ENCODE peak calls at places on chromosome 18, in four cellular contexts. One of them, this sample, is unnamed.

GRCh38 chr18:40917096-40917495 is 1037.9 kb upstream of the PIK3C3 start:
- DNase-seq in A549: peak; percentile 2
- DNase-seq in astrocyte of the spinal cord: peak; percentile 20
- DNase-seq in AG04450: no peak
- DNase-seq in this sample: peak; percentile 30

GRCh38 chr18:46408334-46408987 is 248.6 kb downstream of the LOXHD1 start:
- DNase-seq in astrocyte of the spinal cord: no peak
- DNase-seq in AG04450: no peak
- DNase-seq in A549: peak; percentile 20
- DNase-seq in this sample: no peak

GRCh38 chr18:44143054-44143453 is 537.6 kb upstream of the SETBP1 start:
- DNase-seq in A549: no peak
- DNase-seq in AG04450: no peak
- DNase-seq in astrocyte of the spinal cord: no peak
- DNase-seq in this sample: no peak

GRCh38 chr18:13639196-13639595 is 87.2 kb downstream of the FAM210A start:
- DNase-seq in AG04450: no peak
- DNase-seq in A549: no peak
- DNase-seq in astrocyte of the spinal cord: no peak
- DNase-seq in this sample: no peak

GRCh38 chr18:9488535-9488934 is 13.2 kb downstream of the RALBP1 start:
- DNase-seq in AG04450: no peak
- DNase-seq in A549: no peak
- DNase-seq in astrocyte of the spinal cord: no peak
- DNase-seq in this sample: no peak

GRCh38 chr18:55455938-55456337 is 132.1 kb downstream of the TCF4 start:
- DNase-seq in A549: no peak
- DNase-seq in astrocyte of the spinal cord: peak; percentile 40
- DNase-seq in AG04450: no peak
- DNase-seq in this sample: peak; percentile 26

GRCh38 chr18:28208712-28209265 is 31.9 kb upstream of the CDH2 start:
- DNase-seq in A549: no peak
- DNase-seq in astrocyte of the spinal cord: no peak
- DNase-seq in AG04450: no peak
- DNase-seq in this sample: no peak

GRCh38 chr18:21262979-21263378 is 20.9 kb downstream of the GREB1L start:
- DNase-seq in AG04450: no peak
- DNase-seq in A549: no peak
- DNase-seq in astrocyte of the spinal cord: no peak
- DNase-seq in this sample: no peak

GRCh38 chr18:5851998-5852397 is 43.3 kb downstream of the TMEM200C start:
- DNase-seq in astrocyte of the spinal cord: no peak
- DNase-seq in A549: no peak
- DNase-seq in AG04450: no peak
- DNase-seq in this sample: no peak

GRCh38 chr18:46916551-46917107 is 678 bp downstream of the PIAS2 start:
- DNase-seq in A549: peak; percentile 14
- DNase-seq in AG04450: no peak
- DNase-seq in astrocyte of the spinal cord: peak; percentile 37
- DNase-seq in this sample: no peak

GRCh38 chr18:43486462-43486861 is 209.2 kb upstream of the SYT4 start:
- DNase-seq in A549: peak; percentile 44
- DNase-seq in AG04450: no peak
- DNase-seq in astrocyte of the spinal cord: no peak
- DNase-seq in this sample: no peak

GRCh38 chr18:11500153-11501122 is 109.0 kb upstream of the SLC35G4 start:
- DNase-seq in astrocyte of the spinal cord: peak; percentile 98
- DNase-seq in A549: peak; percentile 90
- DNase-seq in AG04450: peak; percentile 91
- DNase-seq in this sample: peak; percentile 92

GRCh38 chr18:35971661-35972196 is 750 bp upstream of the RMP24 start:
- DNase-seq in AG04450: no peak
- DNase-seq in A549: no peak
- DNase-seq in astrocyte of the spinal cord: no peak
- DNase-seq in this sample: no peak

GRCh38 chr18:27040796-27041195 is 144.3 kb downstream of the CHST9 start:
- DNase-seq in astrocyte of the spinal cord: no peak
- DNase-seq in AG04450: no peak
- DNase-seq in A549: no peak
- DNase-seq in this sample: no peak

GRCh38 chr18:5546660-5547059 is 2.9 kb upstream of the EPB41L3 start:
- DNase-seq in A549: peak; percentile 17
- DNase-seq in AG04450: peak; percentile 23
- DNase-seq in astrocyte of the spinal cord: peak; percentile 72
- DNase-seq in this sample: peak; percentile 54

GRCh38 chr18:25233582-25234362 is 118.2 kb downstream of the ZNF521 start:
- DNase-seq in A549: no peak
- DNase-seq in astrocyte of the spinal cord: peak; percentile 65
- DNase-seq in AG04450: no peak
- DNase-seq in this sample: no peak

GRCh38 chr18:37235583-37235982 is 330.0 kb downstream of the CELF4 start:
- DNase-seq in astrocyte of the spinal cord: no peak
- DNase-seq in AG04450: no peak
- DNase-seq in A549: no peak
- DNase-seq in this sample: no peak

GRCh38 chr18:35624140-35624539 is 42.6 kb downstream of the GALNT1 start:
- DNase-seq in astrocyte of the spinal cord: no peak
- DNase-seq in AG04450: no peak
- DNase-seq in A549: no peak
- DNase-seq in this sample: no peak

GRCh38 chr18:44546954-44547353 is 133.7 kb upstream of the SETBP1 start:
- DNase-seq in AG04450: no peak
- DNase-seq in A549: no peak
- DNase-seq in astrocyte of the spinal cord: no peak
- DNase-seq in this sample: no peak

DNA sequence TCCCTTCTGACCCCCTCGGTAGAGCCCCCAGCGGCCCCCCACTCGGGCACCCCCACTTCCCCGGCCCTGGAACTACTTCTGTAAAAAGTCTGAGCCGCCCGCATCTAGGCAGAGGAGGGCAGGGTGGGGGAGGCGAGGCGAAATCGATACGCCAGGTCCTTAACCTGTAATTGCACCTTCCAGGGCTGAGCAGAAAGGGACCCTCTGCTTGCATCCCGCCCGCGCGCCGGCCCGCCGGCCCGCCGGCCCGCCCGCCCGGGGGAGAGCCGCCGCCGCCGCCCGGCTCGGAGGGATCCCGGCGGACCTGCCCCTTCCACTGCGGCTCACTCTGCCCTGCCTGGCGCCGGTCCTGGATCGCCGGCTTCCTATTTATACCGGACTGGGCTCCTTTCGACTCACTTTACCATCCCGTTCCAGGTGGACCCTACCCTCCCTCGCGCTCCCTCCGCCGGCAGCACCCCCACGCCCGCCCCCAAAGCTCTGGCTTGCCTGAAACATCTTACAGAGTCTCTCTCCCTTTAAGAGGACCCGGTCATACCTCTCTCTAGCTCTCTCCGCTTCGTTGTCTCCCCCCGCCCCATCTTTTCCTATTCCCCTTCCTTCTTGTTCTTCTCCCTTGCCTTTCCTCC is 838 bp downstream of the KLHL14 start:
- DNase-seq in AG04450: no peak
- DNase-seq in astrocyte of the spinal cord: no peak
- DNase-seq in A549: no peak
- DNase-seq in this sample: no peak
- H3K4me3 ChIP-seq in AG04450: no peak overlapping the region
- H3K4me3 ChIP-seq in astrocyte of the spinal cord: peak overlapping the region; percentile 46
- H3K4me3 ChIP-seq in A549: peak overlapping the region; percentile 36
- H3K4me3 ChIP-seq in this sample: peak overlapping the region; percentile 43

DNA sequence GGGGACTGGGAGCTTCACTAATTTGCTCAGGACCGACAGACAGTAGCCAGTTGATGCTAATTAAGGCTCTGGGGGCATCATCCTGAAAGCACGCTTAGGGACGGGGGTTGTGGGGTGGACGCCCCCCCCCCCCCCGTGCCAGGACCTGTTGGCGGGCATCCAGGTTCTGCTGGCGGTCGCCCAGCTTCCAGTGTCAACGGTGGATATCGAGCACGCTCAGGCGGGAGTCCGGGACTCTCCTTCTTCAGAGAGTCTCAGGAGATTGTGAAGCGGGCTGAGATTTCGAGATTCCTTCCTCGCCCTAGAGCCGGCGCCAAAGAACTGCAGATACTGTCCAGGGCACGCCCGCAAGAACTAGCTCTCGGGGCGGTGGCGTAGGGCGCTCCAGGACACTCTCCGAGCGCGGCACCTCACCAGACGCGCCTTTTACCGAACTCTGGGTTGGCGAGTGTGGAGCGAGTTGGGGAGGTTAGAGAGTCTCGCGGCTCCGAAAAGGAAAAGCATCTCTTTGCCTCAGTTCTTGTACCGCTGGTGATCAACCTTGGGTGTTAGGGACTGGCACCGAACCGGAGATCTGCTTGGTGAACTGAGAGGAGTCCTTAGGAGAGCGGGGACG is 5.6 kb downstream of the RAX start:
- DNase-seq in astrocyte of the spinal cord: no peak
- DNase-seq in A549: peak; percentile 22
- DNase-seq in AG04450: no peak
- DNase-seq in this sample: no peak
- H3K4me3 ChIP-seq in astrocyte of the spinal cord: no peak overlapping the region
- H3K4me3 ChIP-seq in A549: no peak overlapping the region
- H3K4me3 ChIP-seq in AG04450: no peak overlapping the region
- H3K4me3 ChIP-seq in this sample: no peak overlapping the region

GRCh38 chr18:902179-902718 is 2.4 kb upstream of the ADCYAP1 start:
- DNase-seq in astrocyte of the spinal cord: no peak
- DNase-seq in A549: no peak
- DNase-seq in AG04450: no peak
- DNase-seq in this sample: no peak

GRCh38 chr18:905948-906415 is 1.3 kb downstream of the ADCYAP1 start:
- DNase-seq in astrocyte of the spinal cord: no peak
- DNase-seq in AG04450: no peak
- DNase-seq in A549: no peak
- DNase-seq in this sample: no peak

GRCh38 chr18:903703-904102 is 968 bp upstream of the ADCYAP1 start:
- DNase-seq in astrocyte of the spinal cord: peak; percentile 57
- DNase-seq in AG04450: peak; percentile 0
- DNase-seq in A549: peak; percentile 24
- DNase-seq in this sample: no peak

GRCh38 chr18:905307-905947 is 756 bp downstream of the ADCYAP1 start:
- DNase-seq in A549: no peak
- DNase-seq in AG04450: no peak
- DNase-seq in astrocyte of the spinal cord: no peak
- DNase-seq in this sample: no peak

DNA sequence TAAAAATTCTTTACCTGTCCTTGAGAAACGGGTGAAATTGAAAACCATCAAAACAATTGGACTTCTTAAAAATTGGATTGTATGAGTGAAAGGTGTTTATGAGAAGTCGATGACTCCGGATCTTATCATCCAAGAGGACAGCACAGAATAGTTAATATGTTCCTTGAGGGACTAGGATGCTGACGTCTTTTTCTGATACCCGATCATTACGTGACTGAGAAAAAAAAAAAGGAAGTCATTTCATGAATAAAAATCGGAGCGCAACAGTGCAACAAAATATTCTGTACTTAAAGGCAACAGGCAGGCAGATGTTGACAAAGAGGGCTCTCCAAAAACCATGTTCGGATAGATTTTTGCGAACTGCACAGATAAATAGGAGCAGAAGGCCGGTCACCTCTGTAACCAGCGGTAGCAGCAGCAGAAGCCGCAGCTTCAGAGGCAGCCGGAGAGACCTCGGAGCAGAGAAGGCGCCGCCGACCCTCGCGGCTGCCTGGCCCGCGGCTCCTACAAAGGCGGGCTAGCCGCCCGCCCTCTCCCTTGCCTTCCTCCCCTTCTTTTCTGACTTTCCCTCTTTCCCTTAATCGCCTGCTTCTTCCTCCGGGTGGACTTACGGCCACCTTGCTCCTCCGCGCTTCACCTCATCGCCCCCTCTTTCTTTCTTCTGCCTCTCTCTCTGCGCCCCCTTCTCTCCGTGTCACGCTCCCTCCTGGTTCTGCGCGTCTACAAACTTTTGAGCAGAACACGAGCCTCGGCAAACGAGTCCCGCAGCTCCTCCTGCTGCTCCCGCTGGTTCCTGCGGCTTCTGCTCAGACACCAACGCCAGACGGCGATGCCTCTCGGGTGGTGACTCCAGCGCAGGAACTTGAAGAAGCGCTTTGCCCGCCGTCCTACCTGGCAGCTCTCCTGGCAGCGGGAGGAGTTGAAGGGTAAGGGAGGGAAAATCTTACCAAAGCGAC is at the start of gene ADCYAP1:
- DNase-seq in A549: peak; percentile 26
- DNase-seq in astrocyte of the spinal cord: no peak
- DNase-seq in AG04450: no peak
- DNase-seq in this sample: no peak
- H3K4me3 ChIP-seq in A549: no peak within 1 kb of the TSS
- H3K4me3 ChIP-seq in astrocyte of the spinal cord: no peak within 1 kb of the TSS
- H3K4me3 ChIP-seq in AG04450: no peak within 1 kb of the TSS
- H3K4me3 ChIP-seq in this sample: no peak within 1 kb of the TSS

GRCh38 chr18:61334491-61334850 is 1.2 kb downstream of the CDH20 start:
- DNase-seq in AG04450: no peak
- DNase-seq in A549: no peak
- DNase-seq in astrocyte of the spinal cord: no peak
- DNase-seq in this sample: no peak
- H3K4me3 ChIP-seq in AG04450: no peak overlapping the region
- H3K4me3 ChIP-seq in A549: no peak overlapping the region
- H3K4me3 ChIP-seq in astrocyte of the spinal cord: peak overlapping the region; percentile 43
- H3K4me3 ChIP-seq in this sample: peak overlapping the region; percentile 56

GRCh38 chr18:75916641-75916982 is 489.1 kb upstream of the SMIM21 start:
- DNase-seq in astrocyte of the spinal cord: no peak
- DNase-seq in AG04450: no peak
- DNase-seq in A549: no peak
- DNase-seq in this sample: no peak
- H3K4me3 ChIP-seq in astrocyte of the spinal cord: peak overlapping the region; percentile 34
- H3K4me3 ChIP-seq in AG04450: no peak overlapping the region
- H3K4me3 ChIP-seq in A549: no peak overlapping the region
- H3K4me3 ChIP-seq in this sample: peak overlapping the region; percentile 42

DNA sequence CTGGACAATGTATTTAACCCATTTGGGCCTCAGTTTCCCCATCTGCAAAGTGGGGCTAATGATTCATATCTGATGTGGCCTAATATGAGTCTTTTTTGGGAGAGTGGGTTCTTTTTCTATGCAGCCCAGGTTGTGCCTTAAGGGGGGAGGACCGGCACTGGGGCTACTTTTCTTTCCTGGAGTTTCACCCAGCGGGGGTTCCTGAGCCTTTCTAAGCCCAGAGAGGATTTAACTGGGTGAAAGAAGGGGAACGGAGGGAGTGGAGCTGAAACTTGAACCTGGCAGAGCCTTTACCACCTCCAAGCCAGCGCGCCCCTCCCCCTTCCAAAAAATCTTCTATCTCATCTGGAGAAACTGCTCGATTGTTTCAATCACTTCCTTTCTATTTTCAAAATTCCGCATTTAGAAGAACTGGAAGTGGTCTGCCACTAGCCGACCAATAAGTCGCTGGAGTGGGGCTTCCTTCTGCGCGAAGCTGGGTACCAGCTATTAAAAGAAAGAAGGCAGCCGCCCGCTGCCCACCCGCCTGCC is 205.0 kb upstream of the SMAD2 start:
- DNase-seq in astrocyte of the spinal cord: no peak
- DNase-seq in AG04450: no peak
- DNase-seq in A549: no peak
- DNase-seq in this sample: no peak
- H3K4me3 ChIP-seq in astrocyte of the spinal cord: no peak overlapping the region
- H3K4me3 ChIP-seq in AG04450: no peak overlapping the region
- H3K4me3 ChIP-seq in A549: peak overlapping the region; percentile 49
- H3K4me3 ChIP-seq in this sample: no peak overlapping the region

This sample was measured in skeletal muscle cell.